ENCODE peak calls at places on chromosomes 4 and X, in six cellular contexts. One of them, this sample, is unnamed.
A peak's percentile ranks its signal among the peaks of the same experiment; 100 is the strongest.

GRCh38 chr4:111066447-111066846 is 443.6 kb upstream of the PITX2 start:
- DNase-seq in heart right ventricle: no peak
- DNase-seq in transverse colon: no peak
- DNase-seq in HCT116: no peak
- DNase-seq in H9: no peak
- DNase-seq in left lung: no peak
- DNase-seq in this sample: no peak

GRCh38 chr4:138562544-138562961 is 320.4 kb upstream of the SLC7A11 start:
- DNase-seq in heart right ventricle: peak; percentile 42
- DNase-seq in transverse colon: no peak
- DNase-seq in HCT116: no peak
- DNase-seq in H9: no peak
- DNase-seq in left lung: no peak
- DNase-seq in this sample: no peak

GRCh38 chrX:15786930-15787329 is 3.4 kb upstream of the ZRSR2 start:
- DNase-seq in heart right ventricle: no peak
- DNase-seq in transverse colon: no peak
- DNase-seq in HCT116: no peak
- DNase-seq in H9: no peak
- DNase-seq in left lung: no peak
- DNase-seq in this sample: no peak

GRCh38 chr4:8359193-8359592 is 81.3 kb downstream of the ACOX3 start:
- DNase-seq in heart right ventricle: no peak
- DNase-seq in transverse colon: no peak
- DNase-seq in HCT116: no peak
- DNase-seq in H9: peak; percentile 27
- DNase-seq in left lung: no peak
- DNase-seq in this sample: no peak

GRCh38 chrX:84188320-84188834 is 378 bp upstream of the RPS6KA6 start:
- DNase-seq in heart right ventricle: peak; percentile 8
- DNase-seq in transverse colon: peak; percentile 55
- DNase-seq in HCT116: no peak
- DNase-seq in H9: peak; percentile 62
- DNase-seq in left lung: peak; percentile 46
- DNase-seq in this sample: no peak

GRCh38 chrX:139158256-139158655 is 372.3 kb upstream of the F9 start:
- DNase-seq in heart right ventricle: no peak
- DNase-seq in transverse colon: no peak
- DNase-seq in HCT116: no peak
- DNase-seq in H9: no peak
- DNase-seq in left lung: peak; percentile 58
- DNase-seq in this sample: no peak

GRCh38 chr4:3851211-3851610 is 85.0 kb downstream of the ADRA2C start:
- DNase-seq in heart right ventricle: no peak
- DNase-seq in transverse colon: no peak
- DNase-seq in HCT116: no peak
- DNase-seq in H9: peak; percentile 84
- DNase-seq in left lung: no peak
- DNase-seq in this sample: no peak

GRCh38 chr4:2537011-2537830 is 774 bp downstream of the FAM193A start:
- DNase-seq in heart right ventricle: peak; percentile 29
- DNase-seq in transverse colon: peak; percentile 50
- DNase-seq in HCT116: no peak
- DNase-seq in H9: peak; percentile 53
- DNase-seq in left lung: peak; percentile 63
- DNase-seq in this sample: peak; percentile 41

GRCh38 chr4:126583509-126583908 is 1049.2 kb upstream of the INTU start:
- DNase-seq in heart right ventricle: no peak
- DNase-seq in transverse colon: no peak
- DNase-seq in HCT116: peak; percentile 26
- DNase-seq in H9: peak; percentile 79
- DNase-seq in left lung: no peak
- DNase-seq in this sample: no peak

GRCh38 chrX:71992711-71993110 is 82.1 kb downstream of the NHSL2 start:
- DNase-seq in heart right ventricle: no peak
- DNase-seq in transverse colon: no peak
- DNase-seq in HCT116: no peak
- DNase-seq in H9: no peak
- DNase-seq in left lung: no peak
- DNase-seq in this sample: peak; percentile 32

GRCh38 chr4:602559-602942 is 22.8 kb upstream of the PDE6B start:
- DNase-seq in heart right ventricle: no peak
- DNase-seq in transverse colon: peak; percentile 88
- DNase-seq in HCT116: peak; percentile 60
- DNase-seq in H9: peak; percentile 93
- DNase-seq in left lung: peak; percentile 64
- DNase-seq in this sample: peak; percentile 17

GRCh38 chr4:82005153-82005552 is 368.6 kb downstream of the HNRNPD start:
- DNase-seq in heart right ventricle: no peak
- DNase-seq in transverse colon: no peak
- DNase-seq in HCT116: no peak
- DNase-seq in H9: no peak
- DNase-seq in left lung: no peak
- DNase-seq in this sample: no peak

GRCh38 chr4:174713821-174714220 is 115.2 kb downstream of the GLRA3 start:
- DNase-seq in heart right ventricle: no peak
- DNase-seq in transverse colon: no peak
- DNase-seq in HCT116: no peak
- DNase-seq in H9: no peak
- DNase-seq in left lung: no peak
- DNase-seq in this sample: no peak

GRCh38 chr4:108544504-108544903 is 75.9 kb upstream of the RPL34 start:
- DNase-seq in heart right ventricle: no peak
- DNase-seq in transverse colon: no peak
- DNase-seq in HCT116: no peak
- DNase-seq in H9: no peak
- DNase-seq in left lung: no peak
- DNase-seq in this sample: no peak

GRCh38 chr4:142801966-142802365 is 44.1 kb downstream of the INPP4B start:
- DNase-seq in heart right ventricle: no peak
- DNase-seq in transverse colon: no peak
- DNase-seq in HCT116: no peak
- DNase-seq in H9: no peak
- DNase-seq in left lung: no peak
- DNase-seq in this sample: no peak

GRCh38 chr4:174156239-174156826 is 127.1 kb downstream of the FBXO8 start:
- DNase-seq in heart right ventricle: peak; percentile 12
- DNase-seq in transverse colon: no peak
- DNase-seq in HCT116: peak; percentile 48
- DNase-seq in H9: no peak
- DNase-seq in left lung: no peak
- DNase-seq in this sample: no peak

GRCh38 chr4:2049381-2049780 is 9.7 kb upstream of the NAT8L start:
- DNase-seq in heart right ventricle: no peak
- DNase-seq in transverse colon: no peak
- DNase-seq in HCT116: no peak
- DNase-seq in H9: no peak
- DNase-seq in left lung: no peak
- DNase-seq in this sample: no peak

GRCh38 chr4:102778720-102779119 is 18.0 kb upstream of the MANBA start:
- DNase-seq in heart right ventricle: no peak
- DNase-seq in transverse colon: peak; percentile 64
- DNase-seq in HCT116: no peak
- DNase-seq in H9: no peak
- DNase-seq in left lung: peak; percentile 37
- DNase-seq in this sample: no peak

GRCh38 chrX:102042706-102043325 is 82.7 kb upstream of the TCEAL2 start:
- DNase-seq in heart right ventricle: no peak
- DNase-seq in transverse colon: no peak
- DNase-seq in HCT116: no peak
- DNase-seq in H9: no peak
- DNase-seq in left lung: no peak
- DNase-seq in this sample: no peak

GRCh38 chr4:109816082-109816442 is 500 bp downstream of the GAR1 start:
- DNase-seq in heart right ventricle: no peak
- DNase-seq in transverse colon: peak; percentile 26
- DNase-seq in HCT116: no peak
- DNase-seq in H9: no peak
- DNase-seq in left lung: no peak
- DNase-seq in this sample: peak; percentile 40

GRCh38 chrX:40809210-40809609 is 73.9 kb upstream of the MED14 start:
- DNase-seq in heart right ventricle: no peak
- DNase-seq in transverse colon: no peak
- DNase-seq in HCT116: no peak
- DNase-seq in H9: no peak
- DNase-seq in left lung: no peak
- DNase-seq in this sample: no peak

GRCh38 chr4:139454111-139454600 is at the start of gene RAB33B:
- DNase-seq in heart right ventricle: no peak
- DNase-seq in transverse colon: no peak
- DNase-seq in HCT116: no peak
- DNase-seq in H9: no peak
- DNase-seq in left lung: no peak
- DNase-seq in this sample: no peak

GRCh38 chrX:40504801-40505605 is 75.8 kb upstream of the ATP6AP2 start:
- DNase-seq in heart right ventricle: no peak
- DNase-seq in transverse colon: no peak
- DNase-seq in HCT116: no peak
- DNase-seq in H9: no peak
- DNase-seq in left lung: no peak
- DNase-seq in this sample: no peak

GRCh38 chr4:142354041-142354440 is 492.1 kb downstream of the INPP4B start:
- DNase-seq in heart right ventricle: no peak
- DNase-seq in transverse colon: no peak
- DNase-seq in HCT116: no peak
- DNase-seq in H9: no peak
- DNase-seq in left lung: no peak
- DNase-seq in this sample: no peak

DNA sequence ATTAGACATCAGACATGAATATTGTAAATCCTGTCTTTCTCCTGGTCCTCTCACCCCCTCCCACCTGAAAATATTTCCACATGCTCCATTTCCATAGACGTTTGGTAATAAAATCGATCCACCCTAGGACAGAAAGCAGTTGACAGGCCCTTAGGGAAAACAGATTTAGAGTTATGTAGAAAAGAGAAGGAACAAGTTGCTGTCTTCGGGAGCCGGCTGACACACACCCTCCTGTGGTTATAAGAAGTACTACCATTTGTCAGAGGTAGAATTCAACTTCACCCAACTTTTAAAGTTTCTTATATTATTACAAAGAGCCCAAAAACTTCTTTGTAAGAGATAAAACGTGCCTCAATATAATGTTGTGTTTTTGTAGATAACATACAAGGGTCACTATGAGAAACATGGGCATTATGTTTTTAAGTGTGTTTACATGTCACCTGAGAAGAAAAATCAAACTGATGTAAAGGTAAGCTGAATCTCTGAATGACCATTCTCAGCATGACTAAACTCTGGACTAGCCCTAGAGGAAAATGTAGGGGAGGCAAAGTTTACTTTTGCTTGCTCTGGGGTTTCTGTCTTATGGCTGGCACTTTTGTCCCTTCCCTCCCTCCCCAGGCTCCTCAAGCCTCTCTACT is 6.7 kb downstream of the MEPE start:
- DNase-seq in heart right ventricle: peak; percentile 28
- DNase-seq in transverse colon: no peak
- DNase-seq in HCT116: no peak
- DNase-seq in H9: no peak
- DNase-seq in left lung: no peak
- DNase-seq in this sample: no peak
- TF ChIP-seq CTCF in heart right ventricle: peak; percentile 77
- TF ChIP-seq CTCF in transverse colon: peak; percentile 46
- TF ChIP-seq CTCF in HCT116: peak; percentile 73
- TF ChIP-seq CTCF in H9: peak; percentile 88
- TF ChIP-seq CTCF in left lung: peak; percentile 64
- TF ChIP-seq CTCF in this sample: peak; percentile 46

DNA sequence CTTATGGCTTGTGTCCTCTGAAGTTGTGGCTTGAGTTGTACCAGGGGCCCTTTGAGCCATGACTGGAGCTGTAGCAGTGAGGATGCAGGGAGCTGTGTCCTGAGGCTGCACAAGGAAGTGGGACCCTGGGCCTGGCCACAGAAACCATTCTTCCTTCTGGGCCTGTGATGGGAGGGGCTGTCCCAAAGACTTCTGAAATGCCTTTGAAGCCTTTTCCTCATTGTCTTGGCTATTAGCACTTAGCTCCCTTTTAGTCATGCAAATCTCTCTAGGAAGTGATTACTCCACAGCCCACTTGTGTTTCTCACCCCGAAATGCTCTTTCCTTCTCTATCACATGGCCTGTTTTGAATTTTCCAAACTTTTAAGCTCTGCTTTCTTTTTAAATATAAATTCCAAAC is 92.4 kb downstream of the FHDC1 start:
- DNase-seq in heart right ventricle: no peak
- DNase-seq in transverse colon: no peak
- DNase-seq in HCT116: no peak
- DNase-seq in H9: peak; percentile 49
- DNase-seq in left lung: no peak
- DNase-seq in this sample: no peak
- H3K27ac ChIP-seq in heart right ventricle: no peak overlapping the region
- H3K27ac ChIP-seq in transverse colon: no peak overlapping the region
- H3K27ac ChIP-seq in HCT116: no peak overlapping the region
- H3K27ac ChIP-seq in H9: no peak overlapping the region
- H3K27ac ChIP-seq in left lung: no peak overlapping the region
- H3K27ac ChIP-seq in this sample: no peak overlapping the region

GRCh38 chrX:67674741-67675140 is 130.9 kb downstream of the AR start:
- DNase-seq in heart right ventricle: no peak
- DNase-seq in transverse colon: no peak
- DNase-seq in HCT116: no peak
- DNase-seq in H9: no peak
- DNase-seq in left lung: no peak
- DNase-seq in this sample: no peak
- TF ChIP-seq CTCF in heart right ventricle: no peak
- TF ChIP-seq CTCF in transverse colon: no peak
- TF ChIP-seq CTCF in HCT116: no peak
- TF ChIP-seq CTCF in H9: no peak
- TF ChIP-seq CTCF in left lung: no peak
- TF ChIP-seq CTCF in this sample: no peak

DNA sequence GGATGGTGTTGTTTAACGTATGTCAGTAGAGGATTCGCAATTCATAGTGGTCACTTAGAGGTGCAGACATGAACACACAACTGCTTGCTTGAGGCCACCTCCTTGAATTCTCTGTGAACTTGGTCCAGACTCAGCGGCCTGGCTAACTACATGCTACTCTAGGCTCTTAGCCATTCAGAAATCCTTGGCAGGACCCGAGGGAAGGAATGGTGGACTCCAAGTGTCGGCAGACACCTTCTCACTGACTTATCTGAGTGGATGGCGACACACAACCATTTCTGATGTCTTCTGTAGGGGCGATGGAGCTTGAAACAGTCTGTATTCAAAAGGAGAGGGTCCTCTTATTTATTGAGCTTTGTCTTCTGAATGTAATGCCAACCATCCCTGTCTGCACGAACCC is 24.4 kb downstream of the ADGRL3 start:
- DNase-seq in heart right ventricle: no peak
- DNase-seq in transverse colon: no peak
- DNase-seq in HCT116: no peak
- DNase-seq in H9: no peak
- DNase-seq in left lung: no peak
- DNase-seq in this sample: no peak
- H3K27ac ChIP-seq in heart right ventricle: no peak overlapping the region
- H3K27ac ChIP-seq in transverse colon: no peak overlapping the region
- H3K27ac ChIP-seq in HCT116: no peak overlapping the region
- H3K27ac ChIP-seq in H9: no peak overlapping the region
- H3K27ac ChIP-seq in left lung: no peak overlapping the region
- H3K27ac ChIP-seq in this sample: no peak overlapping the region

GRCh38 chr4:181728567-181728966 is 514.6 kb upstream of the TENM3 start:
- DNase-seq in heart right ventricle: no peak
- DNase-seq in transverse colon: no peak
- DNase-seq in HCT116: no peak
- DNase-seq in H9: no peak
- DNase-seq in left lung: no peak
- DNase-seq in this sample: no peak
- TF ChIP-seq CTCF in heart right ventricle: no peak
- TF ChIP-seq CTCF in transverse colon: no peak
- TF ChIP-seq CTCF in HCT116: no peak
- TF ChIP-seq CTCF in H9: no peak
- TF ChIP-seq CTCF in left lung: no peak
- TF ChIP-seq CTCF in this sample: no peak